ENCODE peak calls at places on chromosomes 4 and X, in eight cellular contexts. Y is esophagus squamous epithelium, X is kidney, P is glutamatergic neuron, K is OCI-LY7, J is ascending aorta, Q is mucosa of descending colon, Z is Calu3. V is an unnamed sample.

GRCh38 chr4:145827885-145828284 is 110.7 kb downstream of the ZNF827 start:
- DNase-seq in Y (no peak), P (no peak), K (no peak), Q (no peak), J (no peak), Z (no peak), X (no peak), V (no peak)

GRCh38 chr4:169179609-169180526 is 90.9 kb downstream of the SH3RF1 start:
- DNase-seq in Z (no peak), X (no peak), Y (no peak), P (no peak), Q (no peak), K (no peak), J (no peak), V (no peak)

GRCh38 chr4:115675721-115676120 is 562.3 kb upstream of the NDST4 start:
- DNase-seq in Z (no peak), X (no peak), J (no peak), Y (no peak), P (no peak), K (no peak), Q (no peak), V (no peak)

GRCh38 chr4:10316851-10317250 is 140.4 kb downstream of the ZNF518B start:
- DNase-seq in P (no peak), Y (no peak), J (no peak), X (no peak), Z (no peak), Q (no peak), K (no peak), V (no peak)

GRCh38 chr4:186131935-186132334 is 27.4 kb downstream of the FAM149A start:
- DNase-seq in P (no peak), K (no peak), Y (no peak), Z (no peak), J (no peak), X (no peak), Q (no peak), V (no peak)

GRCh38 chr4:123535037-123535748 is 138.6 kb downstream of the SPRY1 start:
- DNase-seq in Y (no peak), J (no peak), X (no peak), Q (no peak), Z (no peak), K (no peak), P (no peak), V (no peak)

GRCh38 chr4:176042195-176042594 is 23.4 kb upstream of the WDR17 start:
- DNase-seq in J (no peak), K (no peak), Z (no peak), P (no peak), X (no peak), Y (no peak), Q (no peak), V (no peak)

GRCh38 chr4:98778206-98778605 is 119.8 kb upstream of the TSPAN5 start:
- DNase-seq in J (no peak), X (no peak), Y (no peak), P (no peak), Q (no peak), Z (peak), K (no peak), V (no peak)

GRCh38 chr4:157300678-157301077 is 80.2 kb downstream of the GRIA2 start:
- DNase-seq in P (no peak), J (no peak), Q (no peak), K (no peak), Y (no peak), X (no peak), Z (no peak), V (no peak)

GRCh38 chr4:42371306-42372063 is 25.8 kb upstream of the SHISA3 start:
- DNase-seq in K (peak), Y (no peak), X (no peak), P (no peak), Z (no peak), Q (no peak), J (no peak), V (peak)

GRCh38 chr4:19438228-19438627 is 813.5 kb upstream of the SLIT2 start:
- DNase-seq in X (no peak), K (no peak), Z (no peak), Y (no peak), P (no peak), Q (no peak), J (no peak), V (no peak)

GRCh38 chr4:1212546-1213335 is 36.2 kb downstream of the CTBP1 start:
- DNase-seq in X (peak), K (no peak), Y (no peak), Q (peak), Z (no peak), J (no peak), P (no peak), V (no peak)

GRCh38 chr4:26082565-26082964 is 168.5 kb downstream of the SMIM20 start:
- DNase-seq in J (no peak), P (no peak), Y (no peak), X (no peak), Z (no peak), Q (no peak), K (no peak), V (no peak)

GRCh38 chr4:8409271-8410065 is 31.1 kb downstream of the ACOX3 start:
- DNase-seq in Q (peak), J (no peak), Y (no peak), Z (no peak), P (no peak), K (no peak), X (no peak), V (peak)

GRCh38 chr4:845233-845835 is 19.4 kb upstream of the CPLX1 start:
- DNase-seq in K (no peak), Z (no peak), J (no peak), Q (peak), Y (no peak), P (peak), X (peak), V (no peak)

DNA sequence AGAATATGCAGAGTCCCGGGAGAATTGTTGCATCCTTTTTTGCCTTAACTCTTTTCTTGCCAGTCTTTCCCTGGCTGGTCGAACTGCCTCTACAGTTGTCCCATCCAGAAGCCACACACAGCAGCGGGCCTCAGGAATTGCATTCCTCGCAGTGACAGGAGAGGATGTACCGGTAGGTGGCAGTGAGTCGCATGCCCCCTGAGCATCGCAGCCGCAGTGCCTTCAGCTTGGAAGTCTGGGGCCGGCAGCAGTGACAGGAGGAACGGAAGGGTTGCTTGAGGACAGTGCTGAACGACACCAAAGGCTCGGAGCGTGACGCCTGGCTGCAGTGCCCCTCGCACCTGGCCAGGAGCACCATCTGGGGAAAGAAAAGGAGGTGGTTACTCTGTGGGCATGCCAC is 23.5 kb downstream of the NDP start:
- DNase-seq in K (peak), Q (peak), J (no peak), Z (peak), X (peak), Y (no peak), P (peak), V (no peak)
- TF ChIP-seq CTCF in K (peak), Q (no peak), J (peak), Z (no peak), X (peak), Y (no peak), P (peak), V (no peak)

GRCh38 chr4:31045724-31046318 is 325.7 kb downstream of the PCDH7 start:
- DNase-seq in P (no peak), Y (no peak), Q (no peak), K (peak), J (no peak), Z (peak), X (no peak), V (no peak)
- TF ChIP-seq CTCF in P (peak), Y (peak), Q (no peak), K (peak), J (peak), Z (no peak), X (peak), V (peak)

GRCh38 chr4:77372375-77372774 is 215.4 kb downstream of the CCNG2 start:
- DNase-seq in P (no peak), X (no peak), J (no peak), K (no peak), Z (no peak), Y (no peak), Q (no peak), V (no peak)

GRCh38 chr4:77375866-77376607 is 219.0 kb downstream of the CCNG2 start:
- DNase-seq in Y (no peak), K (no peak), P (no peak), Q (no peak), J (no peak), Z (no peak), X (no peak), V (no peak)

GRCh38 chr4:77376788-77377460 is 219.9 kb downstream of the CCNG2 start:
- DNase-seq in Y (no peak), J (no peak), Z (no peak), P (peak), X (no peak), Q (no peak), K (no peak), V (no peak)
- TF ChIP-seq CTCF in Y (no peak), J (no peak), Z (no peak), P (no peak), X (no peak), Q (no peak), K (peak), V (no peak)

GRCh38 chrX:11143931-11144678 is 33.0 kb downstream of the HCCS start:
- DNase-seq in Y (no peak), K (peak), J (peak), Q (peak), Z (peak), X (no peak), P (peak), V (peak)
- TF ChIP-seq CTCF in Y (peak), K (peak), J (peak), Q (no peak), Z (no peak), X (peak), P (peak), V (peak)

GRCh38 chr4:113106076-113106475 is 56.6 kb downstream of the ANK2 start:
- DNase-seq in X (no peak), Y (no peak), J (no peak), Z (no peak), Q (no peak), P (no peak), K (no peak), V (no peak)
- TF ChIP-seq CTCF in X (peak), Y (no peak), J (peak), Z (no peak), Q (no peak), P (no peak), K (peak), V (no peak)

GRCh38 chr4:40245794-40246546 is 49.1 kb downstream of the RHOH start:
- DNase-seq in Y (no peak), P (no peak), J (no peak), K (no peak), X (no peak), Q (no peak), Z (no peak), V (no peak)
- TF ChIP-seq CTCF in Y (no peak), P (no peak), J (no peak), K (no peak), X (no peak), Q (no peak), Z (no peak), V (no peak)

DNA sequence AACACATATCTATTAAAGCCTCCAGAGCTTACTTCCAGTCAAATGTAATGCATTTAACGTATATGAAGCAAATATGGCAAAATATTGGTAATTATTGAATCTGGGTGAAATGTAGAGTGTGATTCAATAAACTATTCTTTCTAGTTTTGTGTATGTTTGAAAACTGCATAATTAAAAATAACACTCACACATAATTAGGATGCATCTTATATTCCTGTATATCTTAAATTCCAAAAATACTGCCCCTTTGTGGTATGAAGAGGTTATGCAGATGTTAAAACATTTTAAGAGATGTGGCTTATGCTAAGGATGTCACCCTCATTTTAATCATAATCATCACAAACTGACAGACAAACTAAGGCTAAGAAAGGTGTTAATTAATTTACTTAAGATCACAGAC is 182.9 kb downstream of the COX18 start:
- DNase-seq in J (no peak), Z (no peak), Y (no peak), K (peak), X (no peak), Q (no peak), P (no peak), V (no peak)
- TF ChIP-seq CTCF in J (no peak), Z (no peak), Y (no peak), K (peak), X (no peak), Q (no peak), P (peak), V (peak)

DNA sequence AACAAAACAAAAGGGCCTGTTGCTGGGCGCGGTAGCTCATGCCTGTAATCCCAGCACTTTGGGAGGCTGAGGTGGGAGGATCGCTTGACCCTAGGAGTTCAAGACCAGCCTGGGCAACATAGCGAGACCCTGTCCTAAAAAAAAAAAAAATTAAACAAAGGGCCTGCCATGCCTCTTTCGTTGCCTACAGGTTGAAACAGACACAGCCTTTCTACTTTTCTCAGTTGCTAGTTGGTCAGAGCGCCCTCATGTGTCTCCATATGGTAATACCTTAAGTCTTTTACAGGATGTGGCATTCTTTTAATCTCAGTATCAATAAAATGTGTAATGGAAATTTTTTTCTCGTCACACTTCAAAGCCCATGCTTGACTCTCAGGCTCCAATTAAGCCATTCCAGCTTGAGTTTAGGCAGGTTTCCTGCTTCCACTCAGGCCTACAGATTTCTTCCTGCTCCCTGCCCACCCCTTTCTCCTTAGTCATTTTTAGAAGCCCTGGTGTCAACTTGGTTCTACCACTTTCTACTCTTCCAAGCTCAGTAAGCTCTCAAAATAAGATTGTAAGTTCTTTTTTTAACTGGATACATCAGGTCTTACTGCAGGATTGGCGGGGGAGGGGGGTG is 4.6 kb upstream of the SOWAHD start:
- DNase-seq in Z (peak), P (no peak), J (no peak), Q (no peak), X (no peak), Y (no peak), K (peak), V (no peak)
- TF ChIP-seq CTCF in Z (peak), P (peak), J (peak), Q (no peak), X (peak), Y (no peak), K (peak), V (peak)

DNA sequence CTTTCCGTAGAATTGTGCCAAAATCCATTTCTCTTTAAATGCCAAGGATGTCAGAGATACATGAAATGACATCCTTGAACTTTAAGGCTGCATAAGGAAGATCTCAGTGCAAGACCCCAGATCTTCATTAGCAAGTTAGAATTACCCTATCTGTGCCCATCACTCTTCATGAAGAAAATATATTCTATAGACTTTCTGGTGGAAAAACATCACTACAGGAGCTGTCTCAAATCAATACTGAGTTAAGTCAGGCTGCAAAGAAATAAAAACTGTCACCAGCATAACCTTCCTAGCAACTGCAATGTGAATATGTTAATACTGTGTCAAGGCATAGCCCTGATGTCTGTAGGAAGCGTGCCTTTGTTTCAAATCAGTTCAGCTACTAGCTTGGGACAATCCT is 173.4 kb downstream of the TBCK start:
- DNase-seq in Z (no peak), P (no peak), Y (no peak), X (no peak), K (no peak), Q (no peak), J (no peak), V (no peak)
- TF ChIP-seq CTCF in Z (no peak), P (no peak), Y (no peak), X (no peak), K (no peak), Q (no peak), J (no peak), V (no peak)